ENCODE peak calls at places on chromosomes 11 and 22, in seven cellular contexts. O is fibroblast of villous mesenchyme, Y is AG10803, F is WTC11, P is brain microvascular endothelial cell, Z is A549, D is heart left ventricle. Q is an unnamed sample.

GRCh38 chr22:49869855-49870712 is 16.4 kb downstream of the ZBED4 start:
- DNase-seq in O (no peak), P (no peak), Y (no peak), F (no peak), Z (no peak), D (no peak), Q (no peak)

GRCh38 chr11:12792590-12792989 is 118.4 kb downstream of the TEAD1 start:
- DNase-seq in Y (peak; percentile 82), Z (no peak), F (no peak), O (peak; percentile 76), P (no peak), D (no peak), Q (no peak)

GRCh38 chr22:22235564-22235963 is 9.0 kb upstream of the VPREB1 start:
- DNase-seq in O (peak; percentile 5), F (peak; percentile 57), Y (no peak), P (no peak), D (no peak), Z (peak; percentile 27), Q (no peak)

GRCh38 chr11:82900277-82901164 is at the start of gene PRCP:
- DNase-seq in O (peak; percentile 88), D (peak; percentile 94), F (peak; percentile 95), Y (peak; percentile 87), P (peak; percentile 91), Z (peak; percentile 91), Q (peak; percentile 92)

GRCh38 chr11:76051937-76052336 is 154.4 kb downstream of the WNT11 start:
- DNase-seq in O (no peak), F (no peak), D (no peak), Y (no peak), Z (no peak), P (no peak), Q (no peak)

GRCh38 chr22:42300286-42301071 is 30.0 kb upstream of the TCF20 start:
- DNase-seq in O (no peak), P (no peak), F (no peak), Y (no peak), Z (no peak), D (no peak), Q (no peak)

GRCh38 chr11:86809561-86809960 is 9.2 kb downstream of the PRSS23 start:
- DNase-seq in D (no peak), Y (peak; percentile 52), O (no peak), P (no peak), F (no peak), Z (no peak), Q (no peak)

GRCh38 chr11:8384199-8384821 is 120.6 kb upstream of the LMO1 start:
- DNase-seq in Z (peak; percentile 22), P (no peak), Y (peak; percentile 15), D (no peak), O (peak; percentile 83), F (peak; percentile 68), Q (peak; percentile 39)

GRCh38 chr11:105298630-105299029 is 159.1 kb upstream of the CARD18 start:
- DNase-seq in F (no peak), P (peak; percentile 12), Z (no peak), O (peak; percentile 23), D (no peak), Y (no peak), Q (no peak)

GRCh38 chr11:118430956-118431355 is 5.3 kb upstream of the KMT2A start:
- DNase-seq in P (no peak), Z (no peak), O (no peak), F (no peak), Y (no peak), D (no peak), Q (no peak)

GRCh38 chr11:78560826-78561484 is 13.7 kb downstream of the NARS2 start:
- DNase-seq in P (no peak), F (no peak), Y (peak; percentile 16), D (no peak), O (peak; percentile 52), Z (no peak), Q (no peak)

GRCh38 chr11:34730544-34731295 is 109.8 kb downstream of the EHF start:
- DNase-seq in O (no peak), P (no peak), Y (no peak), F (no peak), Z (no peak), D (no peak), Q (no peak)

GRCh38 chr11:7639643-7640025 is 33.7 kb downstream of the CYB5R2 start:
- DNase-seq in Y (no peak), O (no peak), D (no peak), Z (no peak), F (no peak), P (no peak), Q (no peak)

GRCh38 chr11:27912916-27913315 is 195.0 kb downstream of the KIF18A start:
- DNase-seq in D (no peak), F (no peak), Y (no peak), Z (no peak), O (no peak), P (peak; percentile 47), Q (no peak)

GRCh38 chr11:86440305-86440716 is 65.6 kb downstream of the CCDC81 start:
- DNase-seq in D (peak; percentile 31), O (peak; percentile 76), F (no peak), P (peak; percentile 53), Y (peak; percentile 79), Z (no peak), Q (peak; percentile 75)

DNA sequence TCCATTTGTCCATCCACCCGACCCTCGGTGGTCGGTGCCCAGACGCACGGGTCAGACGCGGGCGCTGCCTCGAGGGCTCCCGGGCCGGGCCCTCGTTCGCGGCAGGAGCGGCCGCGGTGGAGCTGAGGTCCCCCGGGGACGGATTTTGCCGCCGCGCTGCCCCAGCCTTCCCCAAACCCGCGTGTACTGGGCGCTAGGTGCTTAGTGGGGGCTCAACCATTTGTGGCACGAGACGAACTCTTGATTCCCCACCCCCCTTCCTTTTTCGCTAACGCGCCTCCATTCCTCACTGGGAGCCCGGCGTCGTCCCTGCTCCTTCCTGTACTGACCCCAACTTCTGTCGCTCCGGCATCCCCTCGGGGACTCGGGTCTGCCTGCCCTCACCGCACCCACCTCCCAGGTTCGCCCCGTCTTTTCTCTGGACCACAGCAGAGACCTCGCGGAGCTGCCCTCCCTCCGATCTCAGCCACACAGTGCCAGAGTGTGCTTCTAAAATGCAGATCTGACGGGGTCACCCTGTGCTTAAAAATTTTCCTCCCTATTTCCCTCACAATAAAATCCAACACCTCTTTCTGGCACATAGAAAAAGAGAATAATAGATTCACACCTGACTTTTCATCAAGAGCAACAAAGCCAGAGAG is 860 bp upstream of the CBX7 start:
- DNase-seq in Y (no peak), O (no peak), P (no peak), Z (no peak), F (no peak), D (no peak), Q (peak; percentile 55)
- TF ChIP-seq CTCF in Y (no peak), O (no peak), P (no peak), Z (no peak), F (no peak), D (no peak), Q (no peak)

DNA sequence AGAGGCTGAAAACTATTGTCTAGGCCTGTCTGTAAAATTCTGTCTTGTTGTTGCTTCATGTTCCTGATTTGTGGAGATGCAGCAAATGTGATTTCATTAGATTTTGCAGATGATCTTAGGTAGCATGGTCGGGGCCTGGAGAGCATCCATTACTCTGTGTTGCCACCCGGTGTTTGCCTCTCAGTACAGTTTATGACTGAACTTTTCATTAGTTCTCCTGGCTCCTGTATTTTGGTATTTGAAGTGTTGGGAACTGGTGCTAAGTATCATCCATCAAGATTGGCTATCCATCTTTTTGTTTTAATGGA is 7.7 kb downstream of the YWHAH start:
- DNase-seq in P (no peak), O (no peak), F (no peak), Z (no peak), D (no peak), Y (peak; percentile 18), Q (no peak)
- TF ChIP-seq CTCF in P (peak; percentile 24), O (peak; percentile 20), F (no peak), Z (no peak), D (no peak), Y (peak; percentile 25), Q (no peak)

GRCh38 chr11:1230456-1231395 is 7.9 kb downstream of the MUC5B start:
- DNase-seq in P (no peak), Z (no peak), F (no peak), D (no peak), O (no peak), Y (no peak), Q (peak; percentile 15)
- TF ChIP-seq CTCF in P (no peak), Z (no peak), F (no peak), D (no peak), O (no peak), Y (no peak), Q (no peak)

DNA sequence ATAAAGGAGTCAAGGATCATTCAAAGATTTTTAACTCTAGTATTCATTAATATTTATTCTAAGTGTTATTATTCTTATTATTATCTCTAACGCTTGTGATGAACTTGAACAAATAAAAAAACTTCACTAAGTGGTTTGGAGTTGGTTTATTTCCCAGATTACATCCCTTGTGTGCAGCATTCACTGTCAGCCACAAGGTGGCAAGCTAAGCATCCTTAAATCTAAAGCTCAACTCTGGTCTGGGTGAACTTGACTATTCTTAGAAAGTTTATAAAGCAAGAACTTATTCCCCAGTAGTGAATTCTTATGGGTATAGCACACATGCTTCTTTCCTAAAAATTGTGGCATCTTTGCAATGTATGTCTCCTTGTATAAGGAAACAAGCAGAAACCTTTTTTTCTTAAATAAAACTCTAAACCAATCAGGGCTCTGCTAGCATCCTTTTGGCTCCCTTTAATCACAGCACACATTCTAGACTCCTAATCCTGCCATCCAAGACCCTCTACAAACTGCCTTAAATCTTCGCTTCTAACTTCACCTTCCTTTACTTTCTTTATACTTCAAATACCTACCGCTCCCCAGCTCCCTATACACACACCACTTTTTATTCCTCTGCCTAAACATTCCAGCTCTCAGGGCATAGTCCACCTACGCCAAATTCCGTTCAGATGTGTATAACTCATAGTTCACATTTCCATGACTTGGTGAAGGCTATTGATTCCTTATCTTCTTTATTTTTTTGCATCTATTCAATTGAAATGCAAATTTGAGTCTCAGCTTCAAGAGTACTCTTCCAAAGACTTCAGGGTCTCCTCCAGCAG is 1068.8 kb downstream of the DLG2 start:
- DNase-seq in Y (peak; percentile 61), F (peak; percentile 33), P (peak; percentile 34), O (peak; percentile 39), Z (peak; percentile 77), D (peak; percentile 12), Q (no peak)
- TF ChIP-seq CTCF in Y (peak; percentile 92), F (peak; percentile 69), P (peak; percentile 89), O (peak; percentile 84), Z (peak; percentile 94), D (peak; percentile 68), Q (peak; percentile 87)

GRCh38 chr11:123235117-123235686 is 40.2 kb upstream of the CLMP start:
- DNase-seq in D (peak; percentile 37), F (peak; percentile 75), P (no peak), Z (peak; percentile 43), Y (no peak), O (peak; percentile 48), Q (peak; percentile 68)
- TF ChIP-seq CTCF in D (peak; percentile 43), F (peak; percentile 58), P (peak; percentile 69), Z (no peak), Y (peak; percentile 52), O (peak; percentile 69), Q (peak; percentile 33)

GRCh38 chr11:29268733-29269132 is 748.1 kb downstream of the KCNA4 start:
- DNase-seq in Y (no peak), O (no peak), F (no peak), Z (peak; percentile 43), P (no peak), D (no peak), Q (no peak)

GRCh38 chr11:29271616-29272015 is 745.2 kb downstream of the KCNA4 start:
- DNase-seq in P (no peak), Z (no peak), F (no peak), O (no peak), D (no peak), Y (no peak), Q (no peak)

GRCh38 chr11:29272019-29272654 is 744.7 kb downstream of the KCNA4 start:
- DNase-seq in D (no peak), O (peak; percentile 40), P (peak; percentile 56), Y (peak; percentile 41), F (no peak), Z (peak; percentile 55), Q (peak; percentile 21)
- TF ChIP-seq CTCF in D (no peak), O (peak; percentile 44), P (peak; percentile 74), Y (peak; percentile 58), F (no peak), Z (peak; percentile 47), Q (no peak)

Q was measured in psoas muscle.